ENCODE peak calls at places on chromosomes 3 and 15, in eight cellular contexts. N is endothelial cell of umbilical vein; U is SK-N-SH; M is lower lobe of right lung; B is Peyer's patch; W is NT2/D1; C is CD8-positive, alpha-beta T cell; P is left ventricle myocardium inferior. S is an unnamed sample.
A peak's percentile ranks its signal among the peaks of the same experiment; 100 is the strongest.

GRCh38 chr3:191246628-191247027 is 47.6 kb downstream of the OSTN start:
- DNase-seq in P (no peak), N (peak; percentile 19), U (no peak), B (no peak), W (no peak), C (no peak), M (no peak), S (no peak)

GRCh38 chr15:45377630-45378148 is 655 bp downstream of the GATM start:
- DNase-seq in P (peak; percentile 54), N (peak; percentile 4), B (peak; percentile 55), W (no peak), C (peak; percentile 10), U (peak; percentile 63), M (no peak), S (peak; percentile 79)

GRCh38 chr3:59549972-59550371 is 500.1 kb upstream of the CFAP20DC start:
- DNase-seq in W (no peak), U (no peak), C (no peak), B (no peak), M (no peak), N (no peak), P (no peak), S (no peak)

GRCh38 chr15:85443593-85444328 is 63.4 kb downstream of the AKAP13 start:
- DNase-seq in M (no peak), P (no peak), W (no peak), N (peak; percentile 77), B (no peak), U (no peak), C (no peak), S (no peak)

GRCh38 chr3:153599685-153600084 is 437.7 kb downstream of the RAP2B start:
- DNase-seq in W (no peak), B (no peak), M (no peak), C (no peak), U (no peak), N (peak; percentile 87), P (no peak), S (no peak)

GRCh38 chr3:28050895-28051294 is 190.5 kb upstream of the CMC1 start:
- DNase-seq in N (no peak), M (no peak), B (no peak), C (peak; percentile 11), P (no peak), W (no peak), U (no peak), S (no peak)

GRCh38 chr3:193812078-193812725 is 219.2 kb downstream of the OPA1 start:
- DNase-seq in M (no peak), W (peak; percentile 59), B (no peak), C (no peak), N (no peak), U (no peak), P (no peak), S (no peak)

GRCh38 chr15:68303560-68304436 is 26.3 kb downstream of the FEM1B start:
- DNase-seq in W (no peak), N (no peak), M (no peak), U (no peak), P (no peak), C (no peak), B (no peak), S (no peak)

GRCh38 chr15:22884344-22884743 is 45.9 kb downstream of the NIPA2 start:
- DNase-seq in W (no peak), P (no peak), U (no peak), B (no peak), C (no peak), N (no peak), M (no peak), S (no peak)

GRCh38 chr3:147218976-147219375 is 187.4 kb downstream of the ZIC4 start:
- DNase-seq in B (no peak), M (no peak), C (no peak), P (no peak), N (no peak), W (no peak), U (no peak), S (no peak)

GRCh38 chr3:12830785-12831581 is 10.4 kb downstream of the RPL32 start:
- DNase-seq in P (no peak), W (no peak), U (no peak), B (no peak), N (no peak), M (no peak), C (no peak), S (no peak)

GRCh38 chr3:7456376-7456775 is 595.5 kb downstream of the GRM7 start:
- DNase-seq in U (no peak), B (no peak), P (no peak), M (no peak), N (peak; percentile 69), C (no peak), W (no peak), S (no peak)

GRCh38 chr15:29115093-29115991 is 154.3 kb downstream of the NSMCE3 start:
- DNase-seq in P (no peak), N (peak; percentile 17), W (no peak), U (peak; percentile 83), C (peak; percentile 35), B (no peak), M (no peak), S (no peak)

GRCh38 chr3:48215466-48215865 is 7.8 kb upstream of the CAMP start:
- DNase-seq in B (no peak), C (no peak), W (no peak), U (no peak), P (peak; percentile 36), M (no peak), N (no peak), S (no peak)

GRCh38 chr3:45486136-45486535 is 97.8 kb downstream of the LARS2 start:
- DNase-seq in M (no peak), C (no peak), U (no peak), P (no peak), W (no peak), N (no peak), B (no peak), S (no peak)

GRCh38 chr3:4812509-4812908 is 166.7 kb upstream of the BHLHE40 start:
- DNase-seq in W (no peak), N (no peak), P (no peak), U (no peak), B (no peak), M (no peak), C (no peak), S (no peak)

GRCh38 chr3:48247401-48247807 is 6.5 kb downstream of the ZNF589 start:
- DNase-seq in U (no peak), M (no peak), P (no peak), C (no peak), B (no peak), N (peak; percentile 74), W (no peak), S (no peak)

GRCh38 chr3:149077638-149078037 is 8.7 kb downstream of the HLTF start:
- DNase-seq in U (no peak), N (no peak), M (no peak), W (no peak), B (no peak), C (no peak), P (no peak), S (no peak)

GRCh38 chr3:14125193-14126016 is 553 bp downstream of the TMEM43 start:
- DNase-seq in B (no peak), M (peak; percentile 87), N (peak; percentile 84), C (peak; percentile 64), W (peak; percentile 71), P (peak; percentile 42), U (no peak), S (peak; percentile 82)

GRCh38 chr15:50531163-50531562 is 15.3 kb downstream of the USP50 start:
- DNase-seq in W (no peak), B (no peak), N (no peak), U (no peak), M (no peak), P (no peak), C (no peak), S (no peak)

GRCh38 chr3:16768956-16769355 is 115.8 kb upstream of the PLCL2 start:
- DNase-seq in P (no peak), C (no peak), W (peak; percentile 81), N (no peak), U (no peak), B (no peak), M (no peak), S (no peak)

GRCh38 chr3:41053220-41053619 is 146.1 kb upstream of the CTNNB1 start:
- DNase-seq in C (no peak), B (no peak), P (no peak), N (no peak), M (no peak), W (no peak), U (no peak), S (no peak)

GRCh38 chr15:51318382-51319150 is 19.8 kb downstream of the CYP19A1 start:
- DNase-seq in U (no peak), M (no peak), P (no peak), N (no peak), W (no peak), B (no peak), C (no peak), S (no peak)

GRCh38 chr15:47394410-47394809 is 322.9 kb upstream of the SEMA6D start:
- DNase-seq in P (no peak), U (no peak), M (no peak), N (no peak), W (peak; percentile 16), C (no peak), B (no peak), S (no peak)
- H3K9me3 ChIP-seq in P (no peaks in the 10 kb centered on the region), U (no peaks in the 10 kb centered on the region), M (no peaks in the 10 kb centered on the region), N (no peaks in the 10 kb centered on the region), W (no peaks in the 10 kb centered on the region), C (no peaks in the 10 kb centered on the region), B (no peaks in the 10 kb centered on the region), S (no peaks in the 10 kb centered on the region)

DNA sequence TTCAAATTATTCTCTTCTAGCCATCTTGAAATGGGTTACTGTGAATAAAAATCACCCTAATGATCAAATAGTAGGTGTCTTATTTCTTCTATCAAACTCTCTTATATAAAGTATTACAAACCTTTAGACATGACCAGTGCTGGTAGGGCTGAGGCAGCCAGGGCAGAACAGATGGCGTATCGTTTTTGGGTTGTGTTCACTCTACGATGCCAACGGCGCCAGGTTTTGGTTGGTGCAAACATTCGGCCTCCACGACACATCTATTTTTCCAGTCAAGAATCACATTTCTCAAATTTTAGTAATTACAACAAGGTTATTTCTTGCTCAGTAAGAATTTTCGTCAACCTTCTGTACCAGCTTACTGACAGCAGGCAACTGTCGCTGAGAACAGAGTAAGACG is 2.2 kb downstream of the RPL4 start:
- DNase-seq in M (no peak), C (no peak), B (no peak), U (no peak), N (no peak), W (no peak), P (no peak), S (no peak)
- H3K4me3 ChIP-seq in M (peak overlapping the region; percentile 99), C (no peak overlapping the region), B (no peak overlapping the region), U (peak overlapping the region; percentile 98), N (peak overlapping the region; percentile 98), W (peak overlapping the region; percentile 93), P (no peak overlapping the region), S (no peak overlapping the region)

DNA sequence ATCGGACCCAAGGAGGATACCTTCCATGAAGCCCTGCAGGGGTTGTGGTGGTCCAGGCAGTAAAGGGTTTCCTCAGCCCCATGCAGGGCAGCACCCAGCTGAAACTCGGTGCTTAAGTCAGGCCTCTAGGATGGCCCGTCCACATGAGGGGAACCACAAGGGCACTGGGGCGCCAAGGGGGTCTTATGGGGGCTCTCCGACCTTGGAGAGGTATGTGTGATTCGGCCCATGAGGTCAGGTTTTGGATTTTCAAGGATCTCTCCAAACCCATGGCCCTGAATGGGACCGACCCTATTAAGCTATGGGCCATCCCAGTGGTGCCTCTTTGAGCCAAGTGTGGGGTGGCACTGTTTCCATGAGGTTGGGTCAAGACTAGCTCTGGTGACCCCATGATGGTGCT is 233.3 kb downstream of the SNRPN start:
- DNase-seq in N (no peak), C (no peak), U (no peak), P (no peak), M (no peak), B (no peak), W (no peak), S (no peak)
- H3K9me3 ChIP-seq in N (peaks cover 10% of the 10 kb centered on the region), C (no peaks in the 10 kb centered on the region), U (no peaks in the 10 kb centered on the region), P (peaks cover 50% of the 10 kb centered on the region), M (no peaks in the 10 kb centered on the region), B (no peaks in the 10 kb centered on the region), W (no peaks in the 10 kb centered on the region), S (no peaks in the 10 kb centered on the region)

GRCh38 chr15:48046813-48047483 is 73.8 kb upstream of the SLC24A5 start:
- DNase-seq in B (no peak), C (no peak), P (no peak), M (no peak), N (no peak), W (peak; percentile 23), U (no peak), S (no peak)
- H3K4me3 ChIP-seq in B (no peak overlapping the region), C (no peak overlapping the region), P (no peak overlapping the region), M (no peak overlapping the region), N (no peak overlapping the region), W (no peak overlapping the region), U (no peak overlapping the region), S (no peak overlapping the region)